ENCODE peak calls at places on chromosomes 4 and X, in six cellular contexts. X is adrenal gland, J is GM12878, B is body of pancreas, P is right lobe of liver, Y is IMR-90. U is an unnamed sample.
A peak's percentile ranks its signal among the peaks of the same experiment; 100 is the strongest.

GRCh38 chrX:19613645-19614323 is 98.5 kb upstream of the MAP3K15 start:
- DNase-seq in P (no peak), J (no peak), B (no peak), X (no peak), Y (no peak), U (no peak)

GRCh38 chr4:128579454-128579853 is 230.0 kb upstream of the JADE1 start:
- DNase-seq in J (no peak), B (no peak), Y (no peak), P (no peak), X (no peak), U (no peak)

GRCh38 chr4:82798168-82799005 is at the start of gene SCD5:
- DNase-seq in X (peak; percentile 77), P (peak; percentile 58), J (no peak), B (peak; percentile 73), Y (peak; percentile 82), U (peak; percentile 38)

GRCh38 chrX:141375011-141375730 is 132.9 kb upstream of the SPANXC start:
- DNase-seq in X (no peak), J (no peak), B (no peak), Y (peak; percentile 1), P (no peak), U (no peak)

GRCh38 chrX:13203281-13203680 is 116.6 kb downstream of the ATXN3L start:
- DNase-seq in J (no peak), X (no peak), P (no peak), Y (no peak), B (no peak), U (no peak)

GRCh38 chr4:118288097-118288496 is 64.7 kb downstream of the PRSS12 start:
- DNase-seq in J (no peak), P (no peak), B (no peak), X (no peak), Y (peak; percentile 97), U (no peak)

GRCh38 chr4:40130401-40131036 is 66.3 kb upstream of the RHOH start:
- DNase-seq in Y (no peak), B (peak; percentile 18), J (no peak), X (no peak), P (no peak), U (no peak)

GRCh38 chrX:48938721-48939416 is 18.5 kb downstream of the OTUD5 start:
- DNase-seq in B (no peak), Y (no peak), J (peak; percentile 84), P (no peak), X (no peak), U (no peak)

GRCh38 chrX:105375816-105376215 is 155.3 kb upstream of the TEX13A start:
- DNase-seq in B (no peak), J (no peak), P (no peak), Y (no peak), X (no peak), U (no peak)

GRCh38 chr4:165009493-165010227 is 22.1 kb upstream of the TRIM60 start:
- DNase-seq in B (no peak), X (no peak), J (no peak), Y (no peak), P (no peak), U (no peak)

GRCh38 chr4:153731239-153731638 is 28.6 kb downstream of the RNF175 start:
- DNase-seq in B (no peak), J (no peak), P (no peak), X (no peak), Y (peak; percentile 64), U (no peak)

GRCh38 chr4:82905205-82905604 is 4.7 kb downstream of the THAP9 start:
- DNase-seq in J (peak; percentile 77), B (no peak), Y (peak; percentile 64), P (no peak), X (no peak), U (peak; percentile 24)

GRCh38 chr4:105895609-105896460 is 564 bp downstream of the NPNT start:
- DNase-seq in J (no peak), X (peak; percentile 30), Y (no peak), B (peak; percentile 60), P (peak; percentile 52), U (no peak)

GRCh38 chr4:66475596-66475995 is 805.3 kb upstream of the EPHA5 start:
- DNase-seq in Y (no peak), B (no peak), X (no peak), J (no peak), P (no peak), U (no peak)

GRCh38 chr4:84171871-84172270 is 327.2 kb downstream of the NKX6-1 start:
- DNase-seq in X (no peak), P (no peak), J (no peak), B (no peak), Y (no peak), U (no peak)

DNA sequence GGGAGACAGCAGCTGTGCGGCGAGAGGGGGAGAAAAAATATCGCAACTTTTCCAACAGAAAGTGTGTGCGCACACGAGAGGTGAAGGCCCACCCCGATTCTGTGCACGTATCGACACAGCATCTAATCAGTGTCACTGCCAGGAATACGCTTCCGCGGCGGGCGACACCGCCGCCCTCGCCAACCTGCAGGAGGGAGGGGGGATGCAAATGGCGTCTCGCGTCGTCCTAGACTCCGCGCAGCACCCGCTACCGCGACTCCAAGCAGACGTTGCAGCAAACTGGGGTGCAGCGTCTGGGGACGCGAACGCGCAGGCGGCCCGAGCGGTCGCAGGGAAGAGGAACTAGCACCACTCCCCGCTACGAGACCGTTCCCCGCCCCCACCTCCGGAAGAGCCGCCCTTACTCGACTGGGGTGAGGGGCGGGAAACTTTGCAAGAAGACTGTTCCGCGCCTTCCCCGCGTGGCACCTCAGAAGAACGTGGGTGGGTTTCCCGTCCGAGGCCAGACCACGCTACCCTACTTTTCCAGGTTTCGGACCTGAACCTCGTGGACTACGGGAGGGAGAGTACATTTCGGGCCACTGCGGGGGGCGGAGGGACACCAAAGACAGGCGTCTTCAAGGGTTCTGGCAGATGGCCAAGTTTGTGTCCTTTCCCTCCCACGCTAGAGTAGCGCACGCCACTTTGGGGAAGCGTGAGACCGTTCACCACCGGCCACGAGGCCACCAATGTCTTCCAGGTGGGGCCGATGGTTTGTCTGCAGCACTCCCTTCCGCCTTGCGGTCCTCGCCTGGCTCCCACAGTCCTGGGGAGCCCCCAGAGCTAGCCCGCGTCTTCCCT is 77.9 kb upstream of the BCOR start:
- DNase-seq in Y (no peak), P (peak; percentile 85), X (peak; percentile 75), B (peak; percentile 66), J (no peak), U (peak; percentile 83)
- TF ChIP-seq POLR2A in Y (no peak), P (peak; percentile 29), X (peak; percentile 26), B (peak; percentile 54), J (peak; percentile 85), U (peak; percentile 78)

DNA sequence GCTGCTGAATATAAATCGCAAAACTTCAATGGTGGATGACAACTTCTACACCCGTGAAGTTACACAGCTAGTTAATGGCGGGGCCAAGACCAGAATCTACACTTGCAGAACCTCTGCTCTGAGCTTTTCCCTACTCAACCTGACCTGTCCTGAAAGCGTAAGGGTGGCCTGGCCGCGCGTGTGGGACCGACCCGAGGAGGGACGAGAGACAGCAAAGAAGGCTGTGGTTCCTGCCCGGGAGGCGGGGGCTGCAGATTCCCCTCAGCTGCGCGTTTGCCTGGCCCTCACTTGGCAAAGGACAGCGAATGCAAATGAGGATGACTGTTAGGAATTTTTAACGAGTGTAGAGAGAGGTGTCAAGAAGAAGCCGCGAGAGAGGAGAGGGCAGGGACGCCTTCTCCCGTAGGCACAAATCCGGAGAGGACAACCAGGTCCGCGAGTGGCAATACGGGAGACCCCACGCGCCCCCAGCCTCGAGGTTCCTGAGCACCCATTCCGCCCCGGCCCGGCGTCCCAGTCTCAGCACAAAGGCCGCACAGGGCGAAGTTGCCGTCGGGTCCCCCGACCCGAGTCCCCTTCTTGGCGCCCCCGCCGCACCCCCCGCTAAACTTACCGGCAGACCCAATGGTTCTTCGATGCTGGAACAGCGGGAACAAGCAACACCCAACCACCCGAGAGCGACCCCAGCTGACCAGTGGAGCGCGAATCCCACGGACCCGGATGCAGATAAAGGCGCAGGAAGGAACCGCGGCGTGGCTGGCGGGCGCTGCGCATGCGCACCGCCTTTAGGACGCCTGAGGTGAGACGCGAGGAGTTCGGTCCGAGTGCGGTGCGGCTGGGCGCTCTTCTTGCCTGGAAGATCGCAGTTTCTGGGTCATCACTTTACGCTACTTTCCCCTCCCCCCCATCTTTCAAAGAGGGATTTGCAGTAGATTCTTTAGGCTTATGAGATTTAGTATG is at the start of gene GNPDA2:
- DNase-seq in Y (peak; percentile 89), B (peak; percentile 94), J (peak; percentile 50), X (peak; percentile 90), P (peak; percentile 90), U (peak; percentile 93)
- TF ChIP-seq POLR2A in Y (no peak), B (peak; percentile 79), J (peak; percentile 88), X (no peak), P (peak; percentile 45), U (peak; percentile 83)

GRCh38 chr4:26930964-26931363 is 70.3 kb downstream of the STIM2 start:
- DNase-seq in X (no peak), P (no peak), J (no peak), Y (no peak), B (no peak), U (no peak)

GRCh38 chr4:26936284-26937065 is 75.8 kb downstream of the STIM2 start:
- DNase-seq in X (peak; percentile 45), B (no peak), P (no peak), J (no peak), Y (peak; percentile 23), U (peak; percentile 19)

GRCh38 chr4:26937136-26937535 is 76.5 kb downstream of the STIM2 start:
- DNase-seq in B (no peak), X (no peak), J (no peak), Y (no peak), P (no peak), U (peak; percentile 29)

GRCh38 chr4:26931961-26932360 is 71.3 kb downstream of the STIM2 start:
- DNase-seq in J (no peak), P (no peak), X (no peak), B (no peak), Y (no peak), U (peak; percentile 10)

GRCh38 chr4:26931451-26931850 is 70.8 kb downstream of the STIM2 start:
- DNase-seq in X (no peak), B (no peak), P (no peak), Y (no peak), J (no peak), U (no peak)
- TF ChIP-seq POLR2A in X (no peak), B (no peak), P (no peak), Y (no peak), J (no peak), U (no peak)

GRCh38 chrX:130268500-130269170 is at the start of gene ZNF280C:
- DNase-seq in Y (peak; percentile 91), X (peak; percentile 79), P (peak; percentile 88), J (peak; percentile 70), B (peak; percentile 90), U (peak; percentile 93)
- TF ChIP-seq POLR2A in Y (peak; percentile 97), X (peak; percentile 86), P (peak; percentile 78), J (peak; percentile 96), B (peak; percentile 94), U (peak; percentile 81)

U was measured in erythroblast.